ENCODE peak calls at places on chromosomes 3 and 15, in eight cellular contexts. One of them, this sample, is unnamed.

GRCh38 chr15:73265536-73266153 is 103.1 kb downstream of the HCN4 start:
- DNase-seq in T-helper 2 cell: peak; percentile 65
- DNase-seq in MM.1S: peak; percentile 68
- DNase-seq in transverse colon: peak; percentile 11
- DNase-seq in iris pigment epithelial cell: peak; percentile 64
- DNase-seq in activated T-cell treated with anti-CD3 and anti-CD28 coated beads, Interleukin-2, amount 50 U/mL, for 24 hours: peak; percentile 56
- DNase-seq in myocyte: peak; percentile 68
- DNase-seq in skeletal muscle cell: no peak
- DNase-seq in this sample: peak; percentile 16

GRCh38 chr3:18556503-18556902 is 131.4 kb upstream of the SATB1 start:
- DNase-seq in T-helper 2 cell: peak; percentile 99
- DNase-seq in MM.1S: no peak
- DNase-seq in transverse colon: no peak
- DNase-seq in iris pigment epithelial cell: no peak
- DNase-seq in activated T-cell treated with anti-CD3 and anti-CD28 coated beads, Interleukin-2, amount 50 U/mL, for 24 hours: peak; percentile 70
- DNase-seq in myocyte: peak; percentile 16
- DNase-seq in skeletal muscle cell: no peak
- DNase-seq in this sample: no peak

GRCh38 chr3:171055336-171056178 is 29.0 kb upstream of the SLC2A2 start:
- DNase-seq in T-helper 2 cell: no peak
- DNase-seq in MM.1S: no peak
- DNase-seq in transverse colon: no peak
- DNase-seq in iris pigment epithelial cell: peak; percentile 82
- DNase-seq in activated T-cell treated with anti-CD3 and anti-CD28 coated beads, Interleukin-2, amount 50 U/mL, for 24 hours: no peak
- DNase-seq in myocyte: no peak
- DNase-seq in skeletal muscle cell: no peak
- DNase-seq in this sample: peak; percentile 45

GRCh38 chr3:147256739-147257138 is 149.6 kb downstream of the ZIC4 start:
- DNase-seq in T-helper 2 cell: no peak
- DNase-seq in MM.1S: no peak
- DNase-seq in transverse colon: no peak
- DNase-seq in iris pigment epithelial cell: no peak
- DNase-seq in activated T-cell treated with anti-CD3 and anti-CD28 coated beads, Interleukin-2, amount 50 U/mL, for 24 hours: no peak
- DNase-seq in myocyte: no peak
- DNase-seq in skeletal muscle cell: no peak
- DNase-seq in this sample: no peak

GRCh38 chr3:128996200-128996599 is 2.3 kb upstream of the CFAP92 start:
- DNase-seq in T-helper 2 cell: no peak
- DNase-seq in MM.1S: no peak
- DNase-seq in transverse colon: no peak
- DNase-seq in iris pigment epithelial cell: no peak
- DNase-seq in activated T-cell treated with anti-CD3 and anti-CD28 coated beads, Interleukin-2, amount 50 U/mL, for 24 hours: no peak
- DNase-seq in myocyte: no peak
- DNase-seq in skeletal muscle cell: no peak
- DNase-seq in this sample: no peak

GRCh38 chr15:101456079-101456791 is 33.3 kb downstream of the PCSK6 start:
- DNase-seq in T-helper 2 cell: no peak
- DNase-seq in MM.1S: no peak
- DNase-seq in transverse colon: no peak
- DNase-seq in iris pigment epithelial cell: no peak
- DNase-seq in activated T-cell treated with anti-CD3 and anti-CD28 coated beads, Interleukin-2, amount 50 U/mL, for 24 hours: no peak
- DNase-seq in myocyte: no peak
- DNase-seq in skeletal muscle cell: no peak
- DNase-seq in this sample: no peak

GRCh38 chr3:7520059-7520458 is 659.1 kb downstream of the GRM7 start:
- DNase-seq in T-helper 2 cell: no peak
- DNase-seq in MM.1S: no peak
- DNase-seq in transverse colon: no peak
- DNase-seq in iris pigment epithelial cell: no peak
- DNase-seq in activated T-cell treated with anti-CD3 and anti-CD28 coated beads, Interleukin-2, amount 50 U/mL, for 24 hours: no peak
- DNase-seq in myocyte: no peak
- DNase-seq in skeletal muscle cell: no peak
- DNase-seq in this sample: no peak

GRCh38 chr3:128433630-128434185 is 33.0 kb downstream of the DNAJB8 start:
- DNase-seq in T-helper 2 cell: no peak
- DNase-seq in MM.1S: no peak
- DNase-seq in transverse colon: no peak
- DNase-seq in iris pigment epithelial cell: no peak
- DNase-seq in activated T-cell treated with anti-CD3 and anti-CD28 coated beads, Interleukin-2, amount 50 U/mL, for 24 hours: no peak
- DNase-seq in myocyte: no peak
- DNase-seq in skeletal muscle cell: no peak
- DNase-seq in this sample: peak; percentile 95

GRCh38 chr15:40342421-40343313 is 1.9 kb upstream of the CCDC9B start:
- DNase-seq in T-helper 2 cell: no peak
- DNase-seq in MM.1S: no peak
- DNase-seq in transverse colon: no peak
- DNase-seq in iris pigment epithelial cell: peak; percentile 57
- DNase-seq in activated T-cell treated with anti-CD3 and anti-CD28 coated beads, Interleukin-2, amount 50 U/mL, for 24 hours: no peak
- DNase-seq in myocyte: no peak
- DNase-seq in skeletal muscle cell: no peak
- DNase-seq in this sample: no peak

GRCh38 chr3:81910244-81910852 is 148.9 kb upstream of the GBE1 start:
- DNase-seq in T-helper 2 cell: peak; percentile 27
- DNase-seq in MM.1S: peak; percentile 44
- DNase-seq in transverse colon: no peak
- DNase-seq in iris pigment epithelial cell: peak; percentile 29
- DNase-seq in activated T-cell treated with anti-CD3 and anti-CD28 coated beads, Interleukin-2, amount 50 U/mL, for 24 hours: no peak
- DNase-seq in myocyte: peak; percentile 59
- DNase-seq in skeletal muscle cell: no peak
- DNase-seq in this sample: no peak

GRCh38 chr15:65869954-65870871 is 922 bp downstream of the RAB11A start:
- DNase-seq in T-helper 2 cell: peak; percentile 39
- DNase-seq in MM.1S: no peak
- DNase-seq in transverse colon: peak; percentile 75
- DNase-seq in iris pigment epithelial cell: peak; percentile 34
- DNase-seq in activated T-cell treated with anti-CD3 and anti-CD28 coated beads, Interleukin-2, amount 50 U/mL, for 24 hours: peak; percentile 48
- DNase-seq in myocyte: peak; percentile 33
- DNase-seq in skeletal muscle cell: no peak
- DNase-seq in this sample: peak; percentile 75

GRCh38 chr3:150238043-150238802 is 169.9 kb upstream of the TSC22D2 start:
- DNase-seq in T-helper 2 cell: no peak
- DNase-seq in MM.1S: no peak
- DNase-seq in transverse colon: no peak
- DNase-seq in iris pigment epithelial cell: no peak
- DNase-seq in activated T-cell treated with anti-CD3 and anti-CD28 coated beads, Interleukin-2, amount 50 U/mL, for 24 hours: no peak
- DNase-seq in myocyte: peak; percentile 26
- DNase-seq in skeletal muscle cell: no peak
- DNase-seq in this sample: peak; percentile 92

GRCh38 chr15:34847598-34847997 is 52.2 kb upstream of the ACTC1 start:
- DNase-seq in T-helper 2 cell: no peak
- DNase-seq in MM.1S: no peak
- DNase-seq in transverse colon: no peak
- DNase-seq in iris pigment epithelial cell: peak; percentile 33
- DNase-seq in activated T-cell treated with anti-CD3 and anti-CD28 coated beads, Interleukin-2, amount 50 U/mL, for 24 hours: no peak
- DNase-seq in myocyte: no peak
- DNase-seq in skeletal muscle cell: no peak
- DNase-seq in this sample: no peak

GRCh38 chr3:141093397-141093796 is 42.2 kb downstream of the SPSB4 start:
- DNase-seq in T-helper 2 cell: no peak
- DNase-seq in MM.1S: no peak
- DNase-seq in transverse colon: no peak
- DNase-seq in iris pigment epithelial cell: no peak
- DNase-seq in activated T-cell treated with anti-CD3 and anti-CD28 coated beads, Interleukin-2, amount 50 U/mL, for 24 hours: no peak
- DNase-seq in myocyte: no peak
- DNase-seq in skeletal muscle cell: no peak
- DNase-seq in this sample: no peak

GRCh38 chr3:133563186-133563591 is 10.3 kb upstream of the CDV3 start:
- DNase-seq in T-helper 2 cell: no peak
- DNase-seq in MM.1S: no peak
- DNase-seq in transverse colon: no peak
- DNase-seq in iris pigment epithelial cell: peak; percentile 53
- DNase-seq in activated T-cell treated with anti-CD3 and anti-CD28 coated beads, Interleukin-2, amount 50 U/mL, for 24 hours: no peak
- DNase-seq in myocyte: no peak
- DNase-seq in skeletal muscle cell: no peak
- DNase-seq in this sample: no peak

GRCh38 chr3:78894787-78895186 is 873.0 kb downstream of the ROBO1 start:
- DNase-seq in T-helper 2 cell: no peak
- DNase-seq in MM.1S: no peak
- DNase-seq in transverse colon: no peak
- DNase-seq in iris pigment epithelial cell: no peak
- DNase-seq in activated T-cell treated with anti-CD3 and anti-CD28 coated beads, Interleukin-2, amount 50 U/mL, for 24 hours: no peak
- DNase-seq in myocyte: no peak
- DNase-seq in skeletal muscle cell: no peak
- DNase-seq in this sample: no peak

GRCh38 chr3:124823648-124824047 is 63.5 kb downstream of the ITGB5 start:
- DNase-seq in T-helper 2 cell: no peak
- DNase-seq in MM.1S: no peak
- DNase-seq in transverse colon: no peak
- DNase-seq in iris pigment epithelial cell: no peak
- DNase-seq in activated T-cell treated with anti-CD3 and anti-CD28 coated beads, Interleukin-2, amount 50 U/mL, for 24 hours: no peak
- DNase-seq in myocyte: no peak
- DNase-seq in skeletal muscle cell: no peak
- DNase-seq in this sample: no peak

GRCh38 chr15:79065744-79066376 is 24.7 kb downstream of the RASGRF1 start:
- DNase-seq in T-helper 2 cell: no peak
- DNase-seq in MM.1S: peak; percentile 42
- DNase-seq in transverse colon: no peak
- DNase-seq in iris pigment epithelial cell: no peak
- DNase-seq in activated T-cell treated with anti-CD3 and anti-CD28 coated beads, Interleukin-2, amount 50 U/mL, for 24 hours: no peak
- DNase-seq in myocyte: no peak
- DNase-seq in skeletal muscle cell: no peak
- DNase-seq in this sample: no peak

GRCh38 chr3:52891615-52892081 is 5.7 kb downstream of the STIMATE start:
- DNase-seq in T-helper 2 cell: peak; percentile 41
- DNase-seq in MM.1S: no peak
- DNase-seq in transverse colon: no peak
- DNase-seq in iris pigment epithelial cell: peak; percentile 89
- DNase-seq in activated T-cell treated with anti-CD3 and anti-CD28 coated beads, Interleukin-2, amount 50 U/mL, for 24 hours: no peak
- DNase-seq in myocyte: peak; percentile 13
- DNase-seq in skeletal muscle cell: peak; percentile 9
- DNase-seq in this sample: no peak

GRCh38 chr15:67549736-67550135 is 7.2 kb downstream of the MAP2K5 start:
- DNase-seq in T-helper 2 cell: no peak
- DNase-seq in MM.1S: no peak
- DNase-seq in transverse colon: no peak
- DNase-seq in iris pigment epithelial cell: no peak
- DNase-seq in activated T-cell treated with anti-CD3 and anti-CD28 coated beads, Interleukin-2, amount 50 U/mL, for 24 hours: no peak
- DNase-seq in myocyte: no peak
- DNase-seq in skeletal muscle cell: no peak
- DNase-seq in this sample: no peak

GRCh38 chr3:111338059-111338698 is 203.8 kb upstream of the CD96 start:
- DNase-seq in T-helper 2 cell: peak; percentile 31
- DNase-seq in MM.1S: peak; percentile 52
- DNase-seq in transverse colon: peak; percentile 66
- DNase-seq in iris pigment epithelial cell: peak; percentile 87
- DNase-seq in activated T-cell treated with anti-CD3 and anti-CD28 coated beads, Interleukin-2, amount 50 U/mL, for 24 hours: peak; percentile 36
- DNase-seq in myocyte: peak; percentile 83
- DNase-seq in skeletal muscle cell: peak; percentile 55
- DNase-seq in this sample: no peak

GRCh38 chr15:39486546-39487081 is 94.3 kb upstream of the THBS1 start:
- DNase-seq in T-helper 2 cell: no peak
- DNase-seq in MM.1S: no peak
- DNase-seq in transverse colon: no peak
- DNase-seq in iris pigment epithelial cell: no peak
- DNase-seq in activated T-cell treated with anti-CD3 and anti-CD28 coated beads, Interleukin-2, amount 50 U/mL, for 24 hours: no peak
- DNase-seq in myocyte: peak; percentile 46
- DNase-seq in skeletal muscle cell: no peak
- DNase-seq in this sample: no peak

GRCh38 chr3:114221165-114221880 is 16.1 kb downstream of the ZNF80 start:
- DNase-seq in T-helper 2 cell: peak; percentile 95
- DNase-seq in MM.1S: no peak
- DNase-seq in transverse colon: peak; percentile 17
- DNase-seq in iris pigment epithelial cell: peak; percentile 17
- DNase-seq in activated T-cell treated with anti-CD3 and anti-CD28 coated beads, Interleukin-2, amount 50 U/mL, for 24 hours: no peak
- DNase-seq in myocyte: no peak
- DNase-seq in skeletal muscle cell: no peak
- DNase-seq in this sample: no peak

GRCh38 chr3:59290358-59290757 is 240.5 kb upstream of the CFAP20DC start:
- DNase-seq in T-helper 2 cell: no peak
- DNase-seq in MM.1S: no peak
- DNase-seq in transverse colon: no peak
- DNase-seq in iris pigment epithelial cell: no peak
- DNase-seq in activated T-cell treated with anti-CD3 and anti-CD28 coated beads, Interleukin-2, amount 50 U/mL, for 24 hours: no peak
- DNase-seq in myocyte: no peak
- DNase-seq in skeletal muscle cell: no peak
- DNase-seq in this sample: no peak

GRCh38 chr3:107752202-107752990 is 229.6 kb downstream of the BBX start:
- DNase-seq in T-helper 2 cell: peak; percentile 27
- DNase-seq in MM.1S: peak; percentile 27
- DNase-seq in transverse colon: no peak
- DNase-seq in iris pigment epithelial cell: peak; percentile 55
- DNase-seq in activated T-cell treated with anti-CD3 and anti-CD28 coated beads, Interleukin-2, amount 50 U/mL, for 24 hours: no peak
- DNase-seq in myocyte: peak; percentile 19
- DNase-seq in skeletal muscle cell: no peak
- DNase-seq in this sample: no peak

GRCh38 chr15:67835349-67836133 is 4.3 kb downstream of the RNU6-1 start:
- DNase-seq in T-helper 2 cell: no peak
- DNase-seq in MM.1S: no peak
- DNase-seq in transverse colon: no peak
- DNase-seq in iris pigment epithelial cell: no peak
- DNase-seq in activated T-cell treated with anti-CD3 and anti-CD28 coated beads, Interleukin-2, amount 50 U/mL, for 24 hours: peak; percentile 58
- DNase-seq in myocyte: no peak
- DNase-seq in skeletal muscle cell: no peak
- DNase-seq in this sample: no peak

GRCh38 chr15:67813104-67813634 is 12.1 kb upstream of the SKOR1 start:
- DNase-seq in T-helper 2 cell: no peak
- DNase-seq in MM.1S: no peak
- DNase-seq in transverse colon: no peak
- DNase-seq in iris pigment epithelial cell: no peak
- DNase-seq in activated T-cell treated with anti-CD3 and anti-CD28 coated beads, Interleukin-2, amount 50 U/mL, for 24 hours: no peak
- DNase-seq in myocyte: no peak
- DNase-seq in skeletal muscle cell: no peak
- DNase-seq in this sample: no peak

GRCh38 chr15:76234337-76234889 is 76.9 kb downstream of the ETFA start:
- DNase-seq in T-helper 2 cell: no peak
- DNase-seq in MM.1S: no peak
- DNase-seq in transverse colon: no peak
- DNase-seq in iris pigment epithelial cell: no peak
- DNase-seq in activated T-cell treated with anti-CD3 and anti-CD28 coated beads, Interleukin-2, amount 50 U/mL, for 24 hours: no peak
- DNase-seq in myocyte: no peak
- DNase-seq in skeletal muscle cell: no peak
- DNase-seq in this sample: no peak